ENCODE peak calls at places on chromosomes 16 and 17, in ten cellular contexts. R is A549, O is AG10803, H is ascending aorta, G is AG09309, N is fibroblast of lung, Z is ovary, C is kidney epithelial cell, D is A673, S is transverse colon. Q is an unnamed sample.
A peak's percentile ranks its signal among the peaks of the same experiment; 100 is the strongest.

GRCh38 chr16:10931133-10931532 is 11.1 kb downstream of the DEXI start:
- DNase-seq in S (no peak), C (no peak), Z (no peak), N (no peak), D (no peak), H (no peak), R (no peak), G (no peak), O (no peak), Q (no peak)

GRCh38 chr16:80081851-80082250 is 458.9 kb upstream of the DYNLRB2 start:
- DNase-seq in N (no peak), G (no peak), O (no peak), C (no peak), H (no peak), R (no peak), Z (no peak), S (no peak), D (no peak), Q (no peak)

GRCh38 chr16:2230376-2230775 is 5.9 kb upstream of the DNASE1L2 start:
- DNase-seq in D (no peak), R (no peak), H (no peak), C (no peak), N (no peak), O (no peak), S (no peak), Z (no peak), G (no peak), Q (no peak)

GRCh38 chr17:81365148-81365600 is 30.1 kb upstream of the BAHCC1 start:
- DNase-seq in O (peak; percentile 47), D (peak; percentile 63), G (no peak), H (peak; percentile 85), R (no peak), C (no peak), N (peak; percentile 77), S (peak; percentile 77), Z (peak; percentile 70), Q (peak; percentile 79)

GRCh38 chr16:63530208-63530607 is 1494.0 kb upstream of the CDH8 start:
- DNase-seq in G (no peak), Z (no peak), O (no peak), C (no peak), N (no peak), H (no peak), S (no peak), R (no peak), D (no peak), Q (no peak)

GRCh38 chr17:47907932-47908562 is 12.0 kb downstream of the SP2 start:
- DNase-seq in O (no peak), D (no peak), G (no peak), R (no peak), C (no peak), H (no peak), Z (no peak), S (no peak), N (no peak), Q (no peak)

GRCh38 chr17:17567631-17568030 is 23.9 kb downstream of the PEMT start:
- DNase-seq in N (peak; percentile 17), H (peak; percentile 79), O (peak; percentile 49), Z (peak; percentile 74), D (no peak), C (no peak), G (no peak), R (no peak), S (no peak), Q (peak; percentile 27)

GRCh38 chr17:37818689-37819088 is 73.8 kb upstream of the HNF1B start:
- DNase-seq in Z (no peak), H (no peak), R (peak; percentile 59), N (peak; percentile 87), C (peak; percentile 64), O (no peak), G (no peak), D (no peak), S (peak; percentile 45), Q (peak; percentile 72)

GRCh38 chr16:87602821-87603683 is 744 bp downstream of the JPH3 start:
- DNase-seq in N (no peak), H (no peak), R (peak; percentile 23), S (no peak), Z (no peak), D (no peak), O (no peak), G (no peak), C (no peak), Q (no peak)

GRCh38 chr17:64698725-64699124 is 36.6 kb upstream of the SMURF2 start:
- DNase-seq in C (no peak), Z (no peak), S (no peak), D (no peak), R (no peak), O (peak; percentile 41), H (no peak), N (peak; percentile 51), G (no peak), Q (no peak)

GRCh38 chr17:2485970-2486369 is 25.7 kb downstream of the METTL16 start:
- DNase-seq in Z (no peak), D (no peak), H (no peak), N (no peak), S (no peak), R (no peak), O (no peak), G (no peak), C (no peak), Q (no peak)

GRCh38 chr17:79659376-79659775 is 48.5 kb upstream of the RBFOX3 start:
- DNase-seq in Z (no peak), G (no peak), N (no peak), C (no peak), O (no peak), R (no peak), S (no peak), D (no peak), H (peak; percentile 15), Q (no peak)

GRCh38 chr17:57557793-57558681 is 187.1 kb downstream of the CCDC182 start:
- DNase-seq in R (peak; percentile 28), O (peak; percentile 48), N (peak; percentile 86), H (peak; percentile 78), G (no peak), D (peak; percentile 82), Z (no peak), S (no peak), C (peak; percentile 82), Q (peak; percentile 83)

GRCh38 chr17:39676198-39676819 is 8.1 kb downstream of the PNMT start:
- DNase-seq in D (peak; percentile 34), Z (no peak), R (peak; percentile 51), H (peak; percentile 90), G (no peak), N (no peak), C (no peak), O (no peak), S (peak; percentile 81), Q (no peak)

GRCh38 chr17:82859431-82860403 is 19.9 kb upstream of the ZNF750 start:
- DNase-seq in Z (no peak), C (peak; percentile 87), N (peak; percentile 86), H (no peak), O (peak; percentile 39), R (peak; percentile 35), D (peak; percentile 28), S (no peak), G (no peak), Q (peak; percentile 61)
- H3K4me3 ChIP-seq in Z (no peak overlapping the region), C (peak overlapping the region; percentile 3), N (no peak overlapping the region), H (no peak overlapping the region), O (no peak overlapping the region), R (no peak overlapping the region), D (no peak overlapping the region), S (no peak overlapping the region), G (no peak overlapping the region), Q (no peak overlapping the region)

GRCh38 chr17:70100983-70101382 is 26.0 kb downstream of the KCNJ16 start:
- DNase-seq in C (no peak), N (no peak), R (peak; percentile 9), Z (no peak), D (no peak), G (no peak), O (peak; percentile 49), S (no peak), H (no peak), Q (no peak)
- TF ChIP-seq CTCF in C (no peak), N (peak; percentile 13), R (peak; percentile 31), Z (no peak), D (no peak), G (peak; percentile 18), O (peak; percentile 42), S (no peak), H (no peak), Q (no peak)

DNA sequence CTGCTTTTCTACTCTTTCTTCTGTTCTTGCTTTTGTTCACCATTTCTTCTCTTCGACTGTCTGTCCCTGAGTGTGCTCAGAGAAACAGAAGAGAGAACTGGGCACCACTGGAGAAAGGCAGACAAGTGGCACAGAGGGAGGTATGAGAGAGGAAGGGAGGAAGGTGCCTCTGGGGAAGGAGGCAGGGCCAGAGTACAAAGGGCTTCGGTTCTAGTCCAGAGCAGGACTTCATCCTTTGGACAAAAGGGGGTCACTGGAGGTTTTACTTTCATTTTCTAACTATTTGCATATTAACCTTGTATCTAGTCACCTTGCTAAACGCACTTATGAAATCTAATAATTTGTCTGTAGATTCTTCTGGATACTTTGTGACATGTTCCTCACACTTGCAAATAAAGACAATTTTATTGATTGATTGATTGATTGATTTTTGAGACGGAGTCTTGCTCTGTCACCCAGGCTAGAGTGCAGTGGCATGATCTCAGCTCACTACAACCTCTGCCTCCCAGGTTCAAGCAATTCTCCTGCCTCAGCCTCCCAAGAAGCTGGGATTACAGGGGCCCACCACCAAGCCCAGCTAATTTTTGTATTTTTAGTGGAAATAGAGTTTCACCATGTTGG is 13.5 kb downstream of the ITGB4 start:
- DNase-seq in O (no peak), Z (no peak), S (no peak), H (no peak), R (no peak), D (no peak), C (no peak), N (no peak), G (no peak), Q (no peak)
- H3K4me3 ChIP-seq in O (no peak overlapping the region), Z (no peak overlapping the region), S (no peak overlapping the region), H (no peak overlapping the region), R (no peak overlapping the region), D (no peak overlapping the region), C (no peak overlapping the region), N (no peak overlapping the region), G (no peak overlapping the region), Q (no peak overlapping the region)

GRCh38 chr16:27749547-27749875 is 199.6 kb downstream of the KATNIP start:
- DNase-seq in R (no peak), S (no peak), N (no peak), D (no peak), O (no peak), C (no peak), G (no peak), Z (no peak), H (no peak), Q (no peak)

GRCh38 chr16:27749946-27750345 is 200.0 kb downstream of the KATNIP start:
- DNase-seq in N (no peak), G (no peak), Z (no peak), S (no peak), R (no peak), C (no peak), O (no peak), H (no peak), D (no peak), Q (no peak)

GRCh38 chr16:27751676-27752075 is 201.7 kb downstream of the KATNIP start:
- DNase-seq in Z (no peak), S (no peak), C (no peak), R (no peak), D (no peak), G (no peak), N (no peak), O (no peak), H (no peak), Q (no peak)

GRCh38 chr16:27747946-27748345 is 198.0 kb downstream of the KATNIP start:
- DNase-seq in O (no peak), Z (no peak), N (no peak), D (no peak), C (no peak), S (no peak), R (no peak), G (no peak), H (no peak), Q (no peak)

GRCh38 chr16:27748868-27749546 is 199.1 kb downstream of the KATNIP start:
- DNase-seq in Z (no peak), O (peak; percentile 88), H (no peak), N (peak; percentile 85), R (peak; percentile 37), S (peak; percentile 67), G (peak; percentile 66), C (peak; percentile 85), D (peak; percentile 42), Q (peak; percentile 78)
- TF ChIP-seq CTCF in Z (no peak), O (peak; percentile 46), H (no peak), N (peak; percentile 36), R (no peak), S (peak; percentile 54), G (no peak), C (no peak), D (peak; percentile 34), Q (peak; percentile 32)

Q was measured in astrocyte of the spinal cord.